ENCODE peak calls at places on chromosomes 4 and X, in nine cellular contexts. R, Z, A, V, M, X, Q, U and S are unnamed samples.

GRCh38 chrX:19556202-19556601 is 40.9 kb upstream of the MAP3K15 start:
- DNase-seq in X (no peak), Q (no peak), M (no peak), A (no peak), U (no peak), R (no peak), V (no peak), Z (no peak), S (no peak)

GRCh38 chrX:39377171-39377570 is 575.9 kb downstream of the MID1IP1 start:
- DNase-seq in M (no peak), A (no peak), V (no peak), Z (no peak), R (no peak), X (no peak), U (no peak), Q (no peak), S (no peak)

GRCh38 chrX:155235891-155236290 is 19.6 kb downstream of the VBP1 start:
- DNase-seq in Q (peak), U (no peak), Z (no peak), M (no peak), X (no peak), R (no peak), A (peak), V (no peak), S (no peak)

GRCh38 chrX:37785569-37785968 is 5.7 kb downstream of the CYBB start:
- DNase-seq in R (no peak), Z (no peak), X (no peak), M (no peak), V (no peak), A (peak), Q (peak), U (no peak), S (no peak)

GRCh38 chrX:117010243-117010642 is 547.5 kb upstream of the CT83 start:
- DNase-seq in Z (no peak), U (no peak), M (no peak), R (no peak), Q (no peak), V (no peak), A (no peak), X (no peak), S (no peak)

GRCh38 chrX:140439455-140439854 is 65.4 kb downstream of the SOX3 start:
- DNase-seq in A (no peak), U (peak), Q (peak), Z (peak), V (no peak), R (no peak), X (no peak), M (no peak), S (peak)

GRCh38 chrX:51496501-51497291 is at the start of gene NUDT11:
- DNase-seq in V (peak), U (peak), Z (peak), X (peak), Q (peak), M (peak), R (no peak), A (peak), S (peak)

GRCh38 chrX:110280954-110281353 is 36.9 kb downstream of the AMMECR1 start:
- DNase-seq in R (no peak), Z (no peak), M (no peak), U (no peak), A (no peak), V (no peak), Q (peak), X (no peak), S (no peak)

GRCh38 chr4:45502471-45502870 is 621.4 kb downstream of the GABRG1 start:
- DNase-seq in U (no peak), A (no peak), Q (no peak), M (no peak), R (no peak), V (no peak), Z (no peak), X (no peak), S (no peak)

GRCh38 chrX:24341795-24342194 is 18.6 kb upstream of the SUPT20HL1 start:
- DNase-seq in V (no peak), R (no peak), M (no peak), X (no peak), Q (peak), Z (no peak), A (peak), U (no peak), S (no peak)

GRCh38 chrX:23554304-23554703 is 113.0 kb upstream of the PRDX4 start:
- DNase-seq in Q (peak), X (no peak), R (no peak), M (no peak), U (no peak), Z (no peak), A (peak), V (no peak), S (no peak)

GRCh38 chr4:111773858-111774257 is 371.4 kb upstream of the FAM241A start:
- DNase-seq in X (no peak), Z (no peak), A (peak), M (no peak), U (no peak), Q (no peak), V (no peak), R (no peak), S (no peak)

GRCh38 chr4:2245787-2246275 is 3.9 kb upstream of the HAUS3 start:
- DNase-seq in M (no peak), A (no peak), X (no peak), Q (no peak), Z (no peak), V (no peak), U (no peak), R (no peak), S (no peak)

GRCh38 chr4:182144621-182145359 is 98.4 kb upstream of the TENM3 start:
- DNase-seq in M (peak), U (peak), Z (peak), R (no peak), V (no peak), X (no peak), Q (peak), A (peak), S (no peak)

GRCh38 chr4:154928640-154929257 is 147.7 kb downstream of the RBM46 start:
- DNase-seq in X (peak), M (no peak), A (peak), Q (peak), Z (no peak), R (no peak), U (no peak), V (no peak), S (peak)

GRCh38 chrX:139015627-139016026 is 304.1 kb upstream of the FGF13 start:
- DNase-seq in X (no peak), Q (no peak), U (no peak), A (no peak), R (no peak), M (no peak), V (no peak), Z (no peak), S (no peak)

GRCh38 chr4:156892695-156893211 is 78.8 kb downstream of the PDGFC start:
- DNase-seq in V (no peak), M (no peak), U (no peak), X (no peak), Q (no peak), Z (no peak), A (no peak), R (no peak), S (no peak)

GRCh38 chrX:56530011-56530410 is 33.4 kb upstream of the UBQLN2 start:
- DNase-seq in Q (no peak), X (no peak), M (no peak), R (no peak), Z (no peak), A (no peak), V (no peak), U (no peak), S (no peak)

GRCh38 chrX:47283015-47283771 is 50.4 kb downstream of the USP11 start:
- DNase-seq in A (peak), U (no peak), Z (no peak), V (no peak), X (peak), Q (peak), R (no peak), M (no peak), S (peak)

GRCh38 chrX:41507899-41508298 is 60.8 kb downstream of the NYX start:
- DNase-seq in M (no peak), Q (no peak), X (no peak), A (no peak), R (no peak), V (no peak), Z (no peak), U (no peak), S (no peak)

GRCh38 chrX:17788956-17789562 is 51.8 kb downstream of the SCML1 start:
- DNase-seq in U (no peak), X (no peak), Q (no peak), A (no peak), Z (no peak), V (no peak), M (no peak), R (no peak), S (no peak)

GRCh38 chrX:33171071-33171470 is 40.3 kb downstream of the DMD start:
- DNase-seq in A (no peak), R (no peak), U (no peak), V (no peak), X (no peak), Q (no peak), Z (no peak), M (no peak), S (no peak)

GRCh38 chr4:1330761-1331590 is 16.0 kb upstream of the UVSSA start:
- DNase-seq in X (no peak), U (no peak), V (peak), Z (peak), Q (no peak), A (no peak), M (peak), R (no peak), S (peak)

GRCh38 chr4:89489338-89489771 is 181.8 kb upstream of the GPRIN3 start:
- DNase-seq in X (no peak), M (no peak), V (no peak), Q (no peak), Z (no peak), R (no peak), A (no peak), U (no peak), S (no peak)

GRCh38 chr4:23333946-23334878 is 555.6 kb downstream of the PPARGC1A start:
- DNase-seq in X (no peak), M (peak), A (peak), V (peak), Q (peak), Z (no peak), R (no peak), U (no peak), S (peak)

GRCh38 chr4:128688025-128688721 is 121.3 kb upstream of the JADE1 start:
- DNase-seq in R (no peak), Z (no peak), Q (no peak), U (no peak), X (no peak), A (no peak), M (no peak), V (no peak), S (no peak)

GRCh38 chrX:48715066-48715465 is 18.5 kb downstream of the SUV39H1 start:
- DNase-seq in X (no peak), R (no peak), U (no peak), A (peak), V (no peak), Z (no peak), M (no peak), Q (peak), S (no peak)